ENCODE peak calls at places on chromosomes 16 and 17, in four cellular contexts. P is K562, B is GM12878, W is GM23338. Z is an unnamed sample.

GRCh38 chr17:62750502-62751349 is 57.4 kb downstream of the MARCHF10 start:
- DNase-seq in P (no peak), B (no peak), W (peak), Z (no peak)

GRCh38 chr17:77869041-77869595 is 89.4 kb upstream of the TNRC6C start:
- DNase-seq in P (no peak), B (no peak), W (no peak), Z (no peak)

GRCh38 chr17:19513897-19514488 is 19.7 kb upstream of the SLC47A1 start:
- DNase-seq in P (peak), B (no peak), W (peak), Z (peak)

GRCh38 chr17:78335176-78335575 is 24.7 kb downstream of the SOCS3 start:
- DNase-seq in P (no peak), B (no peak), W (no peak), Z (no peak)

GRCh38 chr17:17560167-17560566 is 31.3 kb downstream of the PEMT start:
- DNase-seq in P (no peak), B (no peak), W (no peak), Z (no peak)

GRCh38 chr17:31559647-31560501 is 168.4 kb downstream of the RAB11FIP4 start:
- DNase-seq in P (no peak), B (no peak), W (peak), Z (no peak)

GRCh38 chr16:28309811-28310311 is 17.5 kb downstream of the SBK1 start:
- DNase-seq in P (peak), B (no peak), W (no peak), Z (no peak)

GRCh38 chr17:42530952-42531454 is 5.0 kb upstream of the NAGLU start:
- DNase-seq in P (no peak), B (no peak), W (no peak), Z (peak)

GRCh38 chr17:77403854-77404253 is 263.1 kb downstream of the SEC14L1 start:
- DNase-seq in P (no peak), B (no peak), W (no peak), Z (no peak)

GRCh38 chr16:7218936-7219335 is 113.7 kb upstream of the RBFOX1 start:
- DNase-seq in P (no peak), B (no peak), W (no peak), Z (no peak)

GRCh38 chr17:69574257-69575197 is 160.0 kb downstream of the MAP2K6 start:
- DNase-seq in P (no peak), B (no peak), W (peak), Z (no peak)

GRCh38 chr16:11078812-11079459 is 134.6 kb downstream of the CLEC16A start:
- DNase-seq in P (no peak), B (no peak), W (no peak), Z (no peak)

GRCh38 chr17:45357364-45357997 is 40.7 kb upstream of the MAP3K14 start:
- DNase-seq in P (no peak), B (peak), W (no peak), Z (no peak)

GRCh38 chr16:56029026-56029425 is 153.9 kb upstream of the CES5A start:
- DNase-seq in P (no peak), B (no peak), W (peak), Z (no peak)

GRCh38 chr17:50352072-50352692 is 6.3 kb downstream of the XYLT2 start:
- DNase-seq in P (no peak), B (no peak), W (no peak), Z (no peak)

GRCh38 chr16:1282275-1282995 is 26.6 kb downstream of the TPSD1 start:
- DNase-seq in P (peak), B (no peak), W (no peak), Z (no peak)

GRCh38 chr16:11836653-11837244 is 14.6 kb downstream of the RSL1D1 start:
- DNase-seq in P (no peak), B (no peak), W (peak), Z (no peak)

GRCh38 chr17:63151981-63152523 is 186.0 kb downstream of the TANC2 start:
- DNase-seq in P (no peak), B (no peak), W (no peak), Z (no peak)

GRCh38 chr17:79027274-79027924 is 3.4 kb downstream of the C1QTNF1 start:
- DNase-seq in P (peak), B (no peak), W (no peak), Z (peak)

GRCh38 chr17:81411305-81411704 is 16.0 kb downstream of the BAHCC1 start:
- DNase-seq in P (no peak), B (no peak), W (no peak), Z (no peak)

GRCh38 chr17:77322534-77323412 is 182.0 kb downstream of the SEC14L1 start:
- DNase-seq in P (peak), B (no peak), W (no peak), Z (peak)

GRCh38 chr17:50634123-50634914 is at the start of gene ABCC3:
- DNase-seq in P (no peak), B (no peak), W (no peak), Z (peak)

GRCh38 chr16:81779540-81780320 is 639 bp downstream of the PLCG2 start:
- DNase-seq in P (peak), B (no peak), W (peak), Z (no peak)

GRCh38 chr16:89033304-89033703 is 56.3 kb upstream of the CBFA2T3 start:
- DNase-seq in P (no peak), B (no peak), W (no peak), Z (no peak)

GRCh38 chr16:29920690-29921371 is 5.2 kb downstream of the KCTD13 start:
- DNase-seq in P (no peak), B (no peak), W (no peak), Z (no peak)

GRCh38 chr16:8955828-8956227 is 7.9 kb downstream of the USP7 start:
- DNase-seq in P (no peak), B (no peak), W (no peak), Z (no peak)

GRCh38 chr16:85652431-85653221 is 36.1 kb downstream of the GINS2 start:
- DNase-seq in P (peak), B (no peak), W (no peak), Z (peak)

GRCh38 chr17:6297960-6298359 is 137.0 kb downstream of the AIPL1 start:
- DNase-seq in P (no peak), B (no peak), W (no peak), Z (no peak)

GRCh38 chr17:27575100-27575911 is 55.7 kb upstream of the LGALS9 start:
- DNase-seq in P (no peak), B (no peak), W (no peak), Z (no peak)
- TF ChIP-seq CREB1 in P (no peak), B (no peak), W (no peak), Z (no peak)

GRCh38 chr16:74998481-74999207 is at the start of gene ZNRF1:
- DNase-seq in P (peak), B (peak), W (peak), Z (peak)

GRCh38 chr16:75000481-75001081 is 1.8 kb downstream of the ZNRF1 start:
- DNase-seq in P (no peak), B (no peak), W (no peak), Z (no peak)

GRCh38 chr16:74997042-74997491 is 1.8 kb upstream of the ZNRF1 start:
- DNase-seq in P (no peak), B (no peak), W (no peak), Z (peak)

GRCh38 chr16:74999683-75000480 is 1.1 kb downstream of the ZNRF1 start:
- DNase-seq in P (no peak), B (no peak), W (peak), Z (peak)

GRCh38 chr16:74999208-74999682 is 421 bp downstream of the ZNRF1 start:
- DNase-seq in P (peak), B (no peak), W (peak), Z (no peak)
- TF ChIP-seq REST in P (no peak), B (no peak), W (no peak), Z (no peak)

DNA sequence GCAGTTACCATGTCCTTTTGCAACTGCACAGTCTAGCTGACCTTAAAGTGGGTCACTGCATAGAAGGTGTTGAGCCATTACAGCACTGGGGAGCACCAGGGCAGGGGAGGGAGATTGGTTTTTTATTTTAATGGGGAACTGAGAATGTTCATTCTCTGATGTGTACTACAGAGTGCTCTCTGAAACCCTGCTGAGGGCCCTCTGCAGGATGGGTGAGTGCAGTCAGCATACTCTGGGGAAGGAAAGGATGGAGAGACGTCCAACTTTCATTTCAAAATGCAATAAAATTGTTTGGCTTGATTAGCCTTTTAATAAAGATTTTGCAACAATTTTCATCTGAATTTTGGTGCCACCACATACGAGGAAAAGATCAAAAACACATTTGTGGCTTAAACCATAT is 73.3 kb downstream of the SNX11 start:
- DNase-seq in P (no peak), B (no peak), W (no peak), Z (no peak)
- TF ChIP-seq CREB1 in P (no peak), B (no peak), W (no peak), Z (no peak)

GRCh38 chr17:13025264-13025627 is 7.4 kb upstream of the ELAC2 start:
- DNase-seq in P (no peak), B (no peak), W (no peak), Z (no peak)
- TF ChIP-seq REST in P (no peak), B (no peak), W (no peak), Z (no peak)

GRCh38 chr16:19105131-19105530 is 8.6 kb upstream of the ITPRIPL2 start:
- DNase-seq in P (no peak), B (no peak), W (no peak), Z (no peak)
- TF ChIP-seq CREB1 in P (no peak), B (no peak), W (no peak), Z (no peak)

DNA sequence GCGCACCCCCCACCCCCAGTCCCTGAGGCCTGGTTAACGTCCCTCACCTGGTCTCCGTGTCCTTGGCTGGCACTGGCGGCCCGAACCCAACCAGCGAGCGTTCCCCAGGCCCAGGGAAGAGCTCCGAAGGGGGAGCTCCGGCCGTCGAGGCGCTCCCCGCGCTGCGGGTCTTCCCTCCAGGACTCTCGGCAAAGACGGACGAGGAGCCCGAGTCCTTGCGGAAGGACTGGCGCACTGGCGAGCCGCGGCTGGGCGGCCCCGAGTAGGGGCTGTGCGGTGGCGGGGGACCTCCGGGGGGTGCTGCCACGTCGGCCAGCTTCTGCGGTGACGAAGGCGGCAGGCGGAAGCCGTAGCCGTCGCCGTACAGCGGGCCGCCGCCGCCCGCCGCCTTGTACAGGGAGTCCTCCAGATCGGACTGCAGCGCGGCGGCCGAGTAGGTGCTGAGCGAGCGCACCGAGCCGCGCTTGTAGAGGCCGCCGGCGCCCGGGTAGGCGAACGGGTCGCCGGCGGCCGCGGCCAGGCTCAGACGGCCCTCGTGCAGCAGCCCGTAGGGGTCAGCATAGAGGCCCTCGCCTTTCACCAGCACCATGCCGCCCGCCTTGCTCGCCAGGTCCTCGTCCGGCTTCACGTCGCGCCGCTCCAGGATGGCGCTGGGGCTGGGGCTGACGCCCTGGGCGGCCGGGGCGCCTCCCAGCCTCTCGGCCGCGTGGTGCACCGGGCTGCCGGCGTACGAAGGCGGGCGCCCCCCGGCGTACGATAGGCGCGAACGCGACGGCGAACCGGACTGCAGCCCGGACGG is 44.1 kb downstream of the SRCIN1 start:
- DNase-seq in P (no peak), B (no peak), W (peak), Z (no peak)
- TF ChIP-seq REST in P (no peak), B (no peak), W (peak), Z (no peak)

GRCh38 chr16:4693956-4694663 is 748 bp downstream of the NUDT16L1 start:
- DNase-seq in P (peak), B (no peak), W (peak), Z (no peak)
- TF ChIP-seq CREB1 in P (no peak), B (no peak), W (no peak), Z (no peak)

Z was measured in HepG2.